ENCODE peak calls at places on chromosome 10, in seven cellular contexts. A is WTC11, N is heart right ventricle, E is HFFc6, S is astrocyte of the cerebellum, V is omental fat pad, Y is lower lobe of right lung. L is an unnamed sample.
A peak's percentile ranks its signal among the peaks of the same experiment; 100 is the strongest.

GRCh38 chr10:78247821-78248220 is 214.2 kb downstream of the RPS24 start:
- DNase-seq in A (no peak), N (no peak), E (no peak), S (no peak), V (no peak), Y (no peak), L (no peak)

GRCh38 chr10:1251769-1252168 is 195.6 kb downstream of the WDR37 start:
- DNase-seq in A (no peak), N (no peak), E (no peak), S (no peak), V (no peak), Y (no peak), L (no peak)

GRCh38 chr10:106873770-106874717 is 290.5 kb downstream of the SORCS1 start:
- DNase-seq in A (no peak), N (no peak), E (no peak), S (no peak), V (no peak), Y (no peak), L (no peak)

GRCh38 chr10:110556993-110557601 is 10.4 kb upstream of the SMC3 start:
- DNase-seq in A (peak; percentile 71), N (peak; percentile 25), E (peak; percentile 6), S (no peak), V (no peak), Y (no peak), L (peak; percentile 28)

GRCh38 chr10:79179404-79180309 is 110.9 kb downstream of the ZMIZ1 start:
- DNase-seq in A (peak; percentile 56), N (no peak), E (no peak), S (no peak), V (no peak), Y (no peak), L (no peak)

GRCh38 chr10:15253951-15254807 is 85.7 kb upstream of the NMT2 start:
- DNase-seq in A (no peak), N (no peak), E (no peak), S (no peak), V (no peak), Y (no peak), L (no peak)

GRCh38 chr10:101935431-101935830 is 91.8 kb upstream of the KCNIP2 start:
- DNase-seq in A (no peak), N (no peak), E (no peak), S (no peak), V (no peak), Y (no peak), L (no peak)

GRCh38 chr10:111030042-111030750 is 46.6 kb upstream of the ADRA2A start:
- DNase-seq in A (no peak), N (no peak), E (no peak), S (no peak), V (no peak), Y (peak; percentile 30), L (no peak)

DNA sequence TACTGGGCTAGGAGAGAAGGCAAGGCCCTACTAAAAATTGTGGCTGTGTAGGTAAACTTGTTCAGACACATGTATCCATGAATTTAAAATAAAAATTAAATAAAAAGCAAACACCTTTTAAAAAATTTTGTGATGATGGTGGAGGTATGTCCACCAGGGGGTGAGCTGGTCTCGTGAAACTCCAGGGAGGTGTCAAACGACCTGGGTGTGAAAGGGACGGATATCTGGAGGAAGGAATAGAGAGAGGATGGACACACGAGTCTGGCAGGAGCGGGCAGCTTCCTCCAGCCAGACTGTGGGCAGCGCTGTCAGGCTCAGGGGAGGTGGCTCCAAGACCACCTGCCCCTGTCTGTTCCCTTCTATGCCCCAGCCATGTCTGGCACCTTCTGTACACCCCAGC is 34.8 kb upstream of the DMBT1 start:
- DNase-seq in A (no peak), N (no peak), E (no peak), S (no peak), V (no peak), Y (no peak), L (no peak)
- TF ChIP-seq CTCF in A (peak; percentile 27), N (peak; percentile 32), E (peak; percentile 63), S (no peak), V (no peak), Y (peak; percentile 49), L (no peak)

GRCh38 chr10:113982296-113982695 is 61.4 kb upstream of the ADRB1 start:
- DNase-seq in A (no peak), N (no peak), E (no peak), S (no peak), V (no peak), Y (no peak), L (no peak)

GRCh38 chr10:113979378-113979777 is 64.3 kb upstream of the ADRB1 start:
- DNase-seq in A (no peak), N (no peak), E (no peak), S (no peak), V (no peak), Y (no peak), L (no peak)

GRCh38 chr10:113982745-113983144 is 60.9 kb upstream of the ADRB1 start:
- DNase-seq in A (no peak), N (no peak), E (no peak), S (no peak), V (no peak), Y (peak; percentile 74), L (no peak)

GRCh38 chr10:113978802-113979201 is 64.9 kb upstream of the ADRB1 start:
- DNase-seq in A (no peak), N (peak; percentile 41), E (no peak), S (no peak), V (no peak), Y (no peak), L (no peak)

GRCh38 chr10:113980408-113981087 is 63.1 kb upstream of the ADRB1 start:
- DNase-seq in A (no peak), N (no peak), E (no peak), S (no peak), V (no peak), Y (no peak), L (no peak)
- TF ChIP-seq CTCF in A (no peak), N (peak; percentile 16), E (peak; percentile 37), S (peak; percentile 25), V (no peak), Y (peak; percentile 21), L (no peak)

GRCh38 chr10:44966816-44967509 is 7.4 kb downstream of the RASSF4 start:
- DNase-seq in A (no peak), N (no peak), E (no peak), S (no peak), V (peak; percentile 4), Y (no peak), L (no peak)
- TF ChIP-seq CTCF in A (no peak), N (peak; percentile 26), E (peak; percentile 74), S (no peak), V (no peak), Y (no peak), L (no peak)

DNA sequence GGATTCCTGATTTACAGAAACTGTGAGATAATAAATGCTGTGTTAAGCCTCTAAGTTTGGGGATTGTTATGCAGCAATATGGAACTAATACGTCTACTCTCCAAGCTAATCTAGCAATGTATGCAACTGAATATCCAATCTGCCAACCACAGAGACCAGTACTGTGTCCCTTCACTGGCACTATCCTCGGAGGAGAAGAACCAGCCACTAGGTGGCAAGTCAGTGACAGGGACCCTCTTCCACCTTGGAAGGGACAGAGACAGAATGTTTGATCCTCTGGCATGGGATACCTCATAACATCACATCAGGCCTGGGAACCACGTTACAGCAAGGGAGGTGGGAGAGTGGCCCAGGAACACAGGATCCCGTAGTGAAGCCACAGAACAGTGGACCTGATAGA is 96.4 kb downstream of the CREM start:
- DNase-seq in A (no peak), N (no peak), E (no peak), S (no peak), V (no peak), Y (no peak), L (no peak)
- TF ChIP-seq CTCF in A (no peak), N (no peak), E (peak; percentile 47), S (no peak), V (no peak), Y (no peak), L (no peak)

DNA sequence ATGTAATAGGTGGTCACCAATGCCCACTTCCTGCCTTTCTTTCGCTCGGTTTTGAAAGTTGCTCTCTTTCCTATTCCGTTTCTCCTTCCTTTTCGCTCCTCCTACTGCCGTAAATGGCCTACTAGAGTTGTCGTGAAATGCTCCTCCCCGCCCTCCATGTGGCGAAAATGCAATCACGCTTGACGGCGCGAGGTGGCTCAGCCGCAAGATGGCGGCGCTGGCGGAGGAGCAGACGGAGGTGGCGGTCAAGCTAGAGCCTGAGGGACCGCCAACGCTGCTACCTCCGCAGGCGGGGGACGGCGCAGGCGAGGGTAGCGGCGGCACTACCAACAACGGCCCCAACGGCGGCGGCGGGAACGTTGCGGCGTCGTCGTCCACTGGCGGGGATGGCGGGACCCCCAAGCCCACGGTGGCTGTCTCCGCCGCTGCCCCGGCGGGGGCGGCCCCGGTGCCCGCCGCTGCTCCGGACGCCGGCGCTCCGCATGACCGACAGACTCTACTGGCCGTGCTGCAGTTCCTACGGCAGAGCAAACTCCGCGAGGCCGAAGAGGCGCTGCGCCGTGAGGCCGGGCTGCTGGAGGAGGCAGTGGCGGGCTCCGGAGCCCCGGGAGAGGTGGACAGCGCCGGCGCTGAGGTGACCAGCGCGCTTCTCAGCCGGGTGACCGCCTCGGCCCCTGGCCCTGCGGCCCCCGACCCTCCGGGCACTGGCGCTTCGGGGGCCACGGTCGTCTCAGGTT is at the start of gene TAF5:
- DNase-seq in A (peak; percentile 94), N (peak; percentile 95), E (peak; percentile 96), S (peak; percentile 88), V (peak; percentile 64), Y (peak; percentile 93), L (peak; percentile 83)
- TF ChIP-seq CTCF in A (no peak), N (no peak), E (peak; percentile 24), S (no peak), V (no peak), Y (no peak), L (no peak)

GRCh38 chr10:103918053-103918846 is at the start of gene STN1:
- DNase-seq in A (peak; percentile 98), N (peak; percentile 97), E (peak; percentile 96), S (peak; percentile 87), V (peak; percentile 75), Y (peak; percentile 98), L (peak; percentile 88)
- TF ChIP-seq CTCF in A (no peak), N (peak; percentile 5), E (peak; percentile 45), S (peak; percentile 2), V (no peak), Y (no peak), L (no peak)

DNA sequence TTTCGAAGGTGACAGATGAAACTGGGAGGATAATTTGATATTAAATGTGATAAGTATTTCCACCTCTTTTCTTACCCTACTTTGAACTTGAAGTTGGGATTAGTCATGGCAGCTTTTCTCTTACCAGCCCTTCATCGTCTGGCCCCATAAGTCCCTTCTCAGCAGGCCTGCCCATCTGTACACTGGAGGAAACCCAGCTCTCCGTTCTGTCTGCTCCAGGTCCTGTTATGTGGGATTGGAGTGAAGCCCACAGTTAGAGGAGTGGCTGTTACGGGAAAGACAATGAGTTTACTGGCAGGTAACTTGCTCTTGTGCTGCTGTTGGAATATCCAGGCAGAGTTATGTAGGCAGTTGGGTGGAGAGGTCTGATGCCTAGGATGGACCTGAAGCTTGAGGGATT is 127.3 kb downstream of the CAMK1D start:
- DNase-seq in A (no peak), N (no peak), E (no peak), S (no peak), V (no peak), Y (no peak), L (no peak)
- TF ChIP-seq CTCF in A (no peak), N (no peak), E (no peak), S (no peak), V (no peak), Y (no peak), L (no peak)

DNA sequence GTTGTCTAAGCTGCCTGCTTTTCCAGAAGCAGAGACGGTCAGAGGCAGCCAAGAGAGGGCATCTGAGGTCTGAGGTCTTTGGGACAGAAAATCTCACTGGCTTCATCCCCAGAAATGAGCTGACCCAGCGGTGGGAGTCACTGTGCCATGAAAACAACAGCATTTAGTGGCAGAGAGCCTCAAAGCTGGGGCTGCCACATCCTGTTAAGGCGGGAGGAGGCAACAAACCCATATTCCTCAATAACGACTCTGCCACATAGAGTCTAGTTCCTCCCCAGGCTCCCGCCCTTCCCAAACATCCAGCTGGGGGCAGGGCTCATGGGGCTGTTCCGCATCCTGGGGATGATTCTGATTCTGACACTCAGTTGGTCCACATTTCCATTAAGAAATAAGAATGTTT is 148.1 kb downstream of the TCERG1L start:
- DNase-seq in A (no peak), N (no peak), E (no peak), S (no peak), V (no peak), Y (no peak), L (no peak)
- TF ChIP-seq CTCF in A (no peak), N (no peak), E (no peak), S (no peak), V (no peak), Y (no peak), L (no peak)

L was measured in natural killer cell.